ENCODE peak calls at places on chromosomes 13 and 19, in six cellular contexts. Y is transverse colon, L is tibial nerve, F is Panc1, N is Caco-2, V is kidney. S is an unnamed sample.

GRCh38 chr13:113186061-113186900 is 22.2 kb downstream of the PCID2 start:
- DNase-seq in V (no peak), Y (no peak), L (no peak), F (no peak), N (no peak), S (no peak)

GRCh38 chr19:18156841-18157464 is 4.0 kb downstream of the PIK3R2 start:
- DNase-seq in L (peak), Y (peak), N (no peak), V (peak), F (no peak), S (peak)

GRCh38 chr19:6414033-6414643 is 10.5 kb downstream of the KHSRP start:
- DNase-seq in V (no peak), F (no peak), N (no peak), L (no peak), Y (no peak), S (no peak)

GRCh38 chr19:1843646-1844394 is 4.5 kb downstream of the REXO1 start:
- DNase-seq in F (no peak), N (no peak), V (no peak), L (no peak), Y (no peak), S (no peak)

GRCh38 chr13:23463631-23464030 is 30.1 kb upstream of the SACS start:
- DNase-seq in V (no peak), L (no peak), F (no peak), N (no peak), Y (no peak), S (no peak)

GRCh38 chr13:75910591-75910990 is 274.5 kb downstream of the LMO7 start:
- DNase-seq in N (no peak), Y (no peak), F (no peak), L (no peak), V (no peak), S (no peak)

GRCh38 chr19:3880471-3881271 is at the start of gene ATCAY:
- DNase-seq in L (no peak), N (no peak), Y (no peak), F (no peak), V (no peak), S (no peak)

GRCh38 chr19:15072930-15073647 is 8.9 kb upstream of the OR1I1 start:
- DNase-seq in F (no peak), Y (no peak), V (no peak), N (peak), L (no peak), S (no peak)

GRCh38 chr19:39307233-39307821 is 11.1 kb downstream of the IFNL1 start:
- DNase-seq in Y (peak), V (peak), F (no peak), L (no peak), N (peak), S (peak)

GRCh38 chr13:77429320-77430142 is 102.6 kb upstream of the MYCBP2 start:
- DNase-seq in V (no peak), L (no peak), Y (no peak), N (no peak), F (no peak), S (no peak)

GRCh38 chr13:25169356-25169755 is 2.7 kb downstream of the AMER2 start:
- DNase-seq in F (no peak), N (no peak), Y (no peak), V (no peak), L (no peak), S (no peak)

GRCh38 chr13:35499131-35500051 is 22.9 kb upstream of the MAB21L1 start:
- DNase-seq in L (no peak), N (no peak), V (no peak), F (no peak), Y (no peak), S (no peak)

GRCh38 chr19:16902545-16902944 is 13.7 kb downstream of the F2RL3 start:
- DNase-seq in V (no peak), N (no peak), F (no peak), L (no peak), Y (no peak), S (no peak)

GRCh38 chr13:23956106-23956505 is 58.8 kb upstream of the C1QTNF9B start:
- DNase-seq in Y (peak), L (no peak), V (no peak), F (no peak), N (no peak), S (no peak)

DNA sequence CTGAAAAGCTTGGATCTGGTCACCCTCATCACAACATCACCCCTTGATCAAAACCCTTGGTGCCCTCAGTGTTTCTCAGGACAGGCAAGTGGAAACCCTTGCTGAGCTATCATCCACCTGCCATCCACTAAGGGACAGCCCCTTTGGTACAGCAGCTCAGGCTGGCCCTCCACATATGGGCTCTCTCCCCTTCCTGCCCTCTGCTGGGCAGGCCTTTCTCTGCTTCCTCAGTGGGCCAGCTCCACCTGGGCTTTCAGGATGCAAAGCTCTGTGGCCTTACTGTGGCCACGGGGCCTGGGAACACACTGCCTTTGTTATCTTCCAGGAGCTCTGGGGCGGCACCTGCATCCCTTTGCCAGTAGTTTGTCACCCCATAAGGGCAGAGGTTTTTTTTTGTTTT is 4.9 kb downstream of the SUGP1 start:
- DNase-seq in N (no peak), L (no peak), Y (no peak), V (no peak), F (no peak), S (no peak)
- TF ChIP-seq CTCF in N (no peak), L (no peak), Y (no peak), V (no peak), F (no peak), S (no peak)

GRCh38 chr19:5354403-5354802 is 13.8 kb upstream of the PTPRS start:
- DNase-seq in F (no peak), V (peak), N (peak), Y (no peak), L (no peak), S (no peak)
- TF ChIP-seq CTCF in F (peak), V (no peak), N (peak), Y (no peak), L (no peak), S (no peak)

DNA sequence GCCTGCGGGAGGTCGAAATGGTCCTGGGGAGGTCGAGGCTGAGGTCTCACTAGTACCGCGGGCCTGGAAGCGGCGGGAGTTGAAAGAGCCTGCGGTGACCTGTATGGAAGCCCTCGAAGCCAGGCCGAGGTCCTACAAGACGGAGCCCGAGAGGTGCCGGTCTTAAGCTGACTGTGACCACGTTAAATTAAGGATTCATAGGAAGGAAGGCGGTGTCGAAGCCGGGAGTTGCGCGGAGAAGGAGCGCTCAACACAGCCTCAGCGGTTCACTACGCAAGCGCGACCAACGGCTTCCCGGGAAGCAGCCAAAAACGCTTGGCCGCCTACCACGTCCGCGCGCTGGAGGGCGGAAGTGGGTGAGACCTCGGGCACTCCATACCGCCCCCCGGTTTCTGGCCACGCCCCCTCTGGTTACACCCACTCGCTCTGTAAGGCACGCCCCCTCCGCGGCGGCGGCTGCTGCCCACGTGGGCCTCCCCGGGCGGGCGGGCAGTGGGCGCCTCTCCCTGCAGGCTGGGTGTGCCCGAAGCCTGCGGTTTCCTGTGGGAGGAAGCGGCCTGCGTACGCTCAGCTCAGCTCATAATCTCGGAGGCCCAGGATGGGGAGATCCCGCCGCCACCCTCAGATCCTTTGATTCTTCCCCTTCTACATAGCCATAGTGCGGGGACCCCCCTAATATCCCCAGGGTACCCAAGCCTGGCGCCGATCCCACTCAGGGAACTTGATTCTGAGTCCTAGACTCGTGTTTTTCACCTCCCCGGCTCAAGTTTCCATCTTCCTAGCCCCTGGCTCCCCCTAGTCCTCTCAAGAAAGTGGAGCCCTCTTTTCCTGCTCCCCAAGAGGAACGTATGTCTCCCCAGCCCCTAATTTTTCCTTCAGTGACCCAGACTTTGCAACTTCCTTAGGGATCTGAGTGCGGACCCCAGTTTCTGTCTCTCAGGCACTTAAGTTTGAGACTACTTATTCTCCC is 3.4 kb upstream of the EMP3 start:
- DNase-seq in N (peak), L (peak), F (no peak), Y (peak), V (peak), S (peak)
- TF ChIP-seq CTCF in N (peak), L (peak), F (no peak), Y (no peak), V (peak), S (no peak)

GRCh38 chr19:30842926-30843325 is 470.7 kb downstream of the ZNF536 start:
- DNase-seq in L (no peak), N (no peak), Y (no peak), F (no peak), V (no peak), S (no peak)
- TF ChIP-seq CTCF in L (no peak), N (no peak), Y (no peak), F (no peak), V (no peak), S (no peak)

DNA sequence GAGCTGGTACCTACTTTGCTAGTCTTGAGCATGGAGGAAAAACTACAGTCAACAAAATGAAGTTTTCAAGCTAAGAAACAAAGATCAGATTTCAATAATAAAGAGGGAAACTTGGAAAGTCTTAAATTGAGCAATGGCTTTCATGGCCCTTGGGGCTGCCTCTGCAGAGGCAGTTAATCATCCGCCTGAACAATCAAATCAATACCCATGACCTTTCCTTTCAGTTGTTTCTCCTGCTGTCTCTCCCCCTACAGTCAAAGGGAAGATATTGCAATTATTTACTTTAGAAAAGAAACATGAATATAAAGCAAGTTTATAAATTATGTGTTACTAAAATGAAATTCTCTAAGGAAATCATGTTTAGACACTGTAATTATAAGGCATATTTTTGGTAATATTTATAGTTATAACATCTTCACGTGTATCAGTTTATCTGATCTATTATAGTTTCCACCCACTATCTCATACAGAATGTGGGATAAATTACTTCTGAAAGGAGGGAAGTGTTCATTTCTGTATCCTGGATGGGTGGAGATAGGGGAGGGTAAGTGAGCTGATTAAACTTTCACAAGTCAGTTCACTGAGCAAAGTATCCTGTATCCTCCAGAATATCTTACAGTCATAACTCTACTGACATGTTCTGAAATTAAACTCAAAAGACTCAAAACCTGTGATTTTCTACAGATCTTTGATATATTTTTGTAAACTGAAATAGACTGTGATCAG is 72.4 kb upstream of the TSC22D1 start:
- DNase-seq in V (no peak), F (no peak), Y (no peak), L (no peak), N (no peak), S (no peak)
- TF ChIP-seq CTCF in V (no peak), F (peak), Y (peak), L (no peak), N (peak), S (peak)

S was measured in mesothelial cell of epicardium.